ENCODE peak calls at places on chromosomes 12 and 14, in four cellular contexts. H is kidney tubule cell, W is IMR-90, Z is DMS153. S is an unnamed sample.

GRCh38 chr12:49232940-49233841 is 31.7 kb upstream of the TUBA1C start:
- DNase-seq in W (peak), Z (peak), H (peak), S (peak)

GRCh38 chr12:12903642-12904609 is 12.6 kb downstream of the GPRC5A start:
- DNase-seq in Z (no peak), H (peak), W (no peak), S (no peak)

GRCh38 chr14:55438066-55438683 is 2.2 kb downstream of the TBPL2 start:
- DNase-seq in W (peak), H (peak), Z (no peak), S (peak)

GRCh38 chr12:12172106-12172511 is 94.7 kb downstream of the LRP6 start:
- DNase-seq in Z (no peak), H (peak), W (peak), S (peak)

GRCh38 chr14:88289996-88290395 is 33.1 kb downstream of the KCNK10 start:
- DNase-seq in H (no peak), W (no peak), Z (no peak), S (no peak)

GRCh38 chr14:89365071-89365801 is 51.8 kb downstream of the FOXN3 start:
- DNase-seq in Z (no peak), H (no peak), W (peak), S (peak)

GRCh38 chr14:101033006-101033405 is 129.5 kb upstream of the RTL1 start:
- DNase-seq in H (no peak), Z (no peak), W (no peak), S (no peak)

GRCh38 chr14:59213368-59214315 is 25.2 kb downstream of the DAAM1 start:
- DNase-seq in W (peak), H (no peak), Z (peak), S (no peak)

GRCh38 chr12:65200007-65200665 is 30.8 kb downstream of the LEMD3 start:
- DNase-seq in W (peak), H (peak), Z (no peak), S (peak)

GRCh38 chr12:57772429-57773322 is at the start of gene EEF1AKMT3:
- DNase-seq in Z (no peak), W (peak), H (peak), S (peak)

GRCh38 chr14:102954081-102954789 is 31.8 kb downstream of the AMN start:
- DNase-seq in W (no peak), H (no peak), Z (no peak), S (no peak)

GRCh38 chr12:65609359-65609771 is 214.9 kb upstream of the HMGA2 start:
- DNase-seq in W (peak), Z (no peak), H (peak), S (peak)

GRCh38 chr12:98894412-98895085 is 249.5 kb downstream of the APAF1 start:
- DNase-seq in H (no peak), Z (no peak), W (no peak), S (no peak)

GRCh38 chr12:109729837-109730200 is 16.2 kb downstream of the FAM222A start:
- DNase-seq in Z (no peak), H (no peak), W (no peak), S (no peak)

GRCh38 chr14:49892636-49893308 is at the start of gene ARF6:
- DNase-seq in H (peak), Z (peak), W (peak), S (peak)

GRCh38 chr12:129659927-129660326 is 243.9 kb downstream of the TMEM132D start:
- DNase-seq in W (no peak), Z (no peak), H (peak), S (peak)

GRCh38 chr12:1811281-1811947 is 9.0 kb upstream of the LRTM2 start:
- DNase-seq in W (peak), H (no peak), Z (no peak), S (peak)